ENCODE peak calls at places on chromosomes 6 and 20, in four cellular contexts. One of them, this sample, is unnamed.

GRCh38 chr20:19712737-19713260 is 45.3 kb upstream of the RIN2 start:
- DNase-seq in WERI-Rb-1: no peak
- DNase-seq in cardiac fibroblast: no peak
- DNase-seq in right lobe of liver: no peak
- DNase-seq in this sample: no peak

GRCh38 chr20:6595704-6596103 is 171.8 kb upstream of the BMP2 start:
- DNase-seq in WERI-Rb-1: no peak
- DNase-seq in cardiac fibroblast: peak
- DNase-seq in right lobe of liver: no peak
- DNase-seq in this sample: peak

GRCh38 chr6:14934011-14934410 is 311.9 kb upstream of the JARID2 start:
- DNase-seq in WERI-Rb-1: no peak
- DNase-seq in cardiac fibroblast: no peak
- DNase-seq in right lobe of liver: no peak
- DNase-seq in this sample: no peak

GRCh38 chr20:50607850-50608749 is 83.2 kb downstream of the RIPOR3 start:
- DNase-seq in WERI-Rb-1: no peak
- DNase-seq in cardiac fibroblast: no peak
- DNase-seq in right lobe of liver: no peak
- DNase-seq in this sample: no peak

GRCh38 chr20:58715709-58716475 is 23.3 kb downstream of the NPEPL1 start:
- DNase-seq in WERI-Rb-1: no peak
- DNase-seq in cardiac fibroblast: no peak
- DNase-seq in right lobe of liver: peak
- DNase-seq in this sample: no peak

GRCh38 chr20:63497946-63498935 is 642 bp downstream of the EEF1A2 start:
- DNase-seq in WERI-Rb-1: peak
- DNase-seq in cardiac fibroblast: no peak
- DNase-seq in right lobe of liver: peak
- DNase-seq in this sample: peak

GRCh38 chr20:16147221-16147620 is 426.0 kb downstream of the KIF16B start:
- DNase-seq in WERI-Rb-1: no peak
- DNase-seq in cardiac fibroblast: no peak
- DNase-seq in right lobe of liver: no peak
- DNase-seq in this sample: no peak

GRCh38 chr20:8464368-8464767 is 332.3 kb downstream of the PLCB1 start:
- DNase-seq in WERI-Rb-1: no peak
- DNase-seq in cardiac fibroblast: no peak
- DNase-seq in right lobe of liver: no peak
- DNase-seq in this sample: no peak

GRCh38 chr6:110682460-110682853 is 132.8 kb downstream of the CDK19 start:
- DNase-seq in WERI-Rb-1: peak
- DNase-seq in cardiac fibroblast: peak
- DNase-seq in right lobe of liver: no peak
- DNase-seq in this sample: peak

GRCh38 chr6:119162134-119162761 is 83.8 kb upstream of the FAM184A start:
- DNase-seq in WERI-Rb-1: no peak
- DNase-seq in cardiac fibroblast: no peak
- DNase-seq in right lobe of liver: no peak
- DNase-seq in this sample: no peak

GRCh38 chr6:53171605-53172467 is 23.2 kb upstream of the GCM1 start:
- DNase-seq in WERI-Rb-1: peak
- DNase-seq in cardiac fibroblast: peak
- DNase-seq in right lobe of liver: peak
- DNase-seq in this sample: peak

GRCh38 chr6:7541175-7542064 is at the start of gene DSP:
- DNase-seq in WERI-Rb-1: peak
- DNase-seq in cardiac fibroblast: peak
- DNase-seq in right lobe of liver: peak
- DNase-seq in this sample: peak

GRCh38 chr6:7540595-7540994 is 876 bp upstream of the DSP start:
- DNase-seq in WERI-Rb-1: no peak
- DNase-seq in cardiac fibroblast: peak
- DNase-seq in right lobe of liver: no peak
- DNase-seq in this sample: peak

GRCh38 chr6:7542878-7543394 is 1.5 kb downstream of the DSP start:
- DNase-seq in WERI-Rb-1: no peak
- DNase-seq in cardiac fibroblast: peak
- DNase-seq in right lobe of liver: peak
- DNase-seq in this sample: peak

GRCh38 chr6:7543761-7544424 is 2.4 kb downstream of the DSP start:
- DNase-seq in WERI-Rb-1: no peak
- DNase-seq in cardiac fibroblast: no peak
- DNase-seq in right lobe of liver: peak
- DNase-seq in this sample: no peak

DNA sequence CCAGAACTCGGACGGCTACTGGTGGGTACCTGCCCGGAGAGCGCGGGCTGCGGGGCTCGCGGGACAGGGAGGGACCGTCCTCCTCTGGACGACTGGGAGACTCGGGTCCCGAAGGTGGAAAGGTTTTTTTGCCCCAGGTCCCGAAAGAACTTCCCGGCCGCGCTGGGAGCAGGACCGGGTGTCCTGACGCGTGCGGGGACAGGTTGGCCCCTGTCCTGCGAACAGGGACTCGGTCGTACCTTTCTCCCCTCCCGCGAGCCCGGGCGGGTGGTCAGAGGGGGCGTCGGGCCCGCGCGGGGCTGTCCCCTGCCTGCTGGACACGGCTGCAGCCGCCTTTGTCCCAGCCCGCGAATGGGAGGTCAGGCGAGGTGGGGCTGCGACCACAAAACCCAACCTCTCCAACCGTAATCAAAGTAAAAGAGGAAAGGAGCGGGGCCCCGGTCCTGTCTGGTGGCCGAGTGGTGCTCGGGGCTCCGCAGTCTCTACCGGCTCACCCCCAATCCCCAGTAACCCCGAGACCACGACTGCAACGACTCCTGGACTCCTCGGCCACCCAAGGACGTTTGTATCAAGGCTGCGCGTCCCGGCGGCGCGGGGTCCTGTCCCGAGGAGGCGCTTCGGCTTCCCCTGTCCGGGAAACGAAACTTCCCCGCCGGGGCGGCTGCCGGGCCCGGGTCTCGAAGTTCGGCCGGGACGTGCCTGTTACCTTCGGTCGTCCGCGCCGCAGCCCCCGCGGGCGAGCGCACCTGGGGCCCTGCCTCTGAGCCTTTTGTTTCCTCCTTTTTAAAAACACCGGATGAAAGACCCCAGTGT is 800 bp downstream of the DSP start:
- DNase-seq in WERI-Rb-1: no peak
- DNase-seq in cardiac fibroblast: no peak
- DNase-seq in right lobe of liver: peak
- DNase-seq in this sample: no peak
- H3K4me3 ChIP-seq in WERI-Rb-1: peak
- H3K4me3 ChIP-seq in cardiac fibroblast: peak
- H3K4me3 ChIP-seq in right lobe of liver: peak
- H3K4me3 ChIP-seq in this sample: peak

GRCh38 chr6:88725111-88725711 is 238.2 kb downstream of the RNGTT start:
- DNase-seq in WERI-Rb-1: peak
- DNase-seq in cardiac fibroblast: peak
- DNase-seq in right lobe of liver: no peak
- DNase-seq in this sample: peak
- TF ChIP-seq CTCF in WERI-Rb-1: peak
- TF ChIP-seq CTCF in cardiac fibroblast: peak
- TF ChIP-seq CTCF in right lobe of liver: peak
- TF ChIP-seq CTCF in this sample: no peak

GRCh38 chr20:11677445-11678235 is 240.1 kb upstream of the BTBD3 start:
- DNase-seq in WERI-Rb-1: no peak
- DNase-seq in cardiac fibroblast: no peak
- DNase-seq in right lobe of liver: no peak
- DNase-seq in this sample: no peak

GRCh38 chr20:11672959-11673358 is 244.7 kb upstream of the BTBD3 start:
- DNase-seq in WERI-Rb-1: no peak
- DNase-seq in cardiac fibroblast: no peak
- DNase-seq in right lobe of liver: no peak
- DNase-seq in this sample: no peak

GRCh38 chr20:11682285-11682684 is 235.4 kb upstream of the BTBD3 start:
- DNase-seq in WERI-Rb-1: no peak
- DNase-seq in cardiac fibroblast: no peak
- DNase-seq in right lobe of liver: no peak
- DNase-seq in this sample: no peak

GRCh38 chr20:11675920-11676617 is 241.6 kb upstream of the BTBD3 start:
- DNase-seq in WERI-Rb-1: no peak
- DNase-seq in cardiac fibroblast: peak
- DNase-seq in right lobe of liver: no peak
- DNase-seq in this sample: peak

DNA sequence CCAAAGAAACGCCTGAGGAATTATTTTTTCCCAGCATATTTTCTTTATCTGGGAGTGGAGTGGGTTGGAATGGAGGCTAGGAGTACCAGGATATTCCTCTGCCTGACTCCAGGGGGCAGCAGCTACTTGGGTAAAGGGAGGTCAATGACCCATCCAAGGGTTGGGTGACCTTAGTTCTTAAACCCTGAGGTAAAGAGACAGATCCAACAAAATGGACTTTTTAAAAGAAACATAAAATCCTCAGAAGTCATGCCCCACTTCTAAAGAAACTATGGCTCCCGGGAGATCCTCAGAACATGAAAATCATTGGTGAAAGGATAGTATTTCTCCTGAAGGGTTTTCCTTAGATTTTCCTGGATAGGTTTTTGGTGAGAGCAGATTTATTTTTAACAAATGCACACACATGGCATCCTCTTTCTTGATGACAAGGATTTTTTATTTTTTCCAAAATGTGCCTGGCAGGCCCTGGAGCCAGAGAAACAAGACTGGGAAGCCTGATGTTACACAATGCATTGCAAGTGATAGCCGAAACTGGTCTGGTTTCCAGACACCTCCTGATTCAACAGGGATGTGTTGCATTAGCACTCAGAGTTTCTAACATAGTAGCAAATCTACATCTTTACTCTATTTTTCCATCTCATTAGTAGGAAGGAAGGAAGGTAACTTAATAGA is 240.9 kb upstream of the BTBD3 start:
- DNase-seq in WERI-Rb-1: peak
- DNase-seq in cardiac fibroblast: peak
- DNase-seq in right lobe of liver: peak
- DNase-seq in this sample: peak
- H3K4me3 ChIP-seq in WERI-Rb-1: no peak
- H3K4me3 ChIP-seq in cardiac fibroblast: no peak
- H3K4me3 ChIP-seq in right lobe of liver: no peak
- H3K4me3 ChIP-seq in this sample: no peak

DNA sequence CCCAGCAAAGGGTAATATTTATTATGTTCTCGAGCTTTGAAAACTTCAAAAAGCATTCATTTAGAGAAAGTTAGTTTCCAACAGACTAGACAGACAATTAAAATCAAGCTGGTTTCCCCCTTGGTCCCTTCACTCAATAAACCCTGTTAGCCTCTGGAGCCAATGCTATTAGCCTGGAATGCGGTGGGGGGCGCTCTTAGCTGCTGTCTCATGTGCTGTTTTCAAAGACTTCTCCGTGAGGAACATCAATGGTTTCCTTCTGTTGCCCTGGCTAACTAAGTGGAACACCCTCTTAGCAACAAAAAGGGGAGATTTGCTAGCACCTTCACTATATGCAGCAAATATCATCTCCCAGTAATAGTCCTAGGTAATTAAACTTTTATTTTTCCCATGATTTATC is 86.4 kb downstream of the LY86 start:
- DNase-seq in WERI-Rb-1: peak
- DNase-seq in cardiac fibroblast: no peak
- DNase-seq in right lobe of liver: no peak
- DNase-seq in this sample: no peak
- TF ChIP-seq CTCF in WERI-Rb-1: peak
- TF ChIP-seq CTCF in cardiac fibroblast: peak
- TF ChIP-seq CTCF in right lobe of liver: no peak
- TF ChIP-seq CTCF in this sample: peak

DNA sequence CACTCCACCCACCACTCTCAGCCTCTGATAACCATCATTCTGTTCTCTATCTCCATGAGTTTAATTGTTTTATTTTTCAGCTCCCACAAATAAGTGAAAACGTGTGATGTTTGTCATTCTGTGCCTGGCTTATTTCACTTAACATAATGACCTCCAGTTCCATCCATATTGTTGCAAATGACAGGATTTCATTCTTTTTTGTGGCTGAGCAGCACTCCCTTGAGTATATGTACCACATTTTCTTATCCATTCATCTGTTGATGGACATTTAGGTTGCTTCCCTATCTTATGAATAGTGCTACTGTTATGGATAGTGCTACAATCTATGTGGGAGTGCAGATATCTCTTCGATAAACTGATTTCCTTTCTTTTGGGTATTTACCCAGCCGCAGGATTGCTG is 103.3 kb upstream of the PDE7B start:
- DNase-seq in WERI-Rb-1: no peak
- DNase-seq in cardiac fibroblast: no peak
- DNase-seq in right lobe of liver: no peak
- DNase-seq in this sample: no peak
- H3K4me3 ChIP-seq in WERI-Rb-1: no peak
- H3K4me3 ChIP-seq in cardiac fibroblast: no peak
- H3K4me3 ChIP-seq in right lobe of liver: no peak
- H3K4me3 ChIP-seq in this sample: no peak

DNA sequence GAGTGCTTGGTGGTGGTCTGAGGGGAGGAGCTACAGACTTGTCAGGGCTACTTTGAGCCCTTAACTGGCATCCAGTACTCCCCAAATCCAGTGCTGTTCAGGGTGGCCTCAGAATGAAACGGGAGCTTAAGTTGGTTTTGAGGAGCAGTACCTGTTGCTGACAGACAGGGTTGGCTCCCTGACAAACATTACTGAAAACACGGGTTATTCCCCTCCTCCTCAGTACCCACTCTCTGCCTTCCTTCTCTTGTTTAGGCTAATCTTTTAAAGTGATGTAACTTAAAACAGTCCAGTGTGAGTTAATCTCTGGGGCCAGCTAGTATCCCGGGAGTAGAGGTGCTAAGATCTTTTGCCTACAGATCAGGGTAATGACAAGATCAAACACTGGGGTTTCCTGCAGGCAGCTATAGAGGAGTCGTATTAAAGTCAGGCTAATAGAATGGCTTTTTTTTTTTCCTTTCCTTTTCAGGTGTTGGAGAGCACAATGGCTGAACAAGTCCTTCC is 3.7 kb downstream of the TNFAIP3 start:
- DNase-seq in WERI-Rb-1: peak
- DNase-seq in cardiac fibroblast: no peak
- DNase-seq in right lobe of liver: no peak
- DNase-seq in this sample: no peak
- TF ChIP-seq CTCF in WERI-Rb-1: no peak
- TF ChIP-seq CTCF in cardiac fibroblast: peak
- TF ChIP-seq CTCF in right lobe of liver: peak
- TF ChIP-seq CTCF in this sample: peak